ENCODE peak calls at places on chromosome 16, in four cellular contexts. E is heart left ventricle, K is WTC11, L is HFFc6. D is an unnamed sample.

GRCh38 chr16:11632455-11632921 is 35.8 kb upstream of the SNN start:
- DNase-seq in L (peak; percentile 76), K (no peak), E (peak; percentile 68), D (peak; percentile 11)

GRCh38 chr16:77657016-77657415 is 65.3 kb upstream of the NUDT7 start:
- DNase-seq in K (peak; percentile 22), L (no peak), E (no peak), D (no peak)

GRCh38 chr16:64096671-64097070 is 1025.2 kb downstream of the CDH11 start:
- DNase-seq in L (no peak), E (no peak), K (no peak), D (no peak)

GRCh38 chr16:55832788-55833583 is at the start of gene CES1:
- DNase-seq in E (peak; percentile 39), K (no peak), L (no peak), D (peak; percentile 18)

GRCh38 chr16:27444470-27444869 is 42.5 kb downstream of the IL21R start:
- DNase-seq in E (no peak), K (no peak), L (no peak), D (no peak)

GRCh38 chr16:10979717-10980601 is 35.6 kb downstream of the CLEC16A start:
- DNase-seq in K (peak; percentile 34), L (peak; percentile 57), E (peak; percentile 33), D (no peak)

GRCh38 chr16:29756654-29757053 is 10.9 kb upstream of the C16orf54 start:
- DNase-seq in L (no peak), E (no peak), K (no peak), D (no peak)

GRCh38 chr16:73949574-73950348 is 346.9 kb upstream of the PSMD7 start:
- DNase-seq in L (peak; percentile 85), E (no peak), K (no peak), D (no peak)

GRCh38 chr16:49643429-49644142 is 212.3 kb downstream of the ZNF423 start:
- DNase-seq in E (no peak), K (no peak), L (peak; percentile 24), D (no peak)

GRCh38 chr16:56425439-56425832 is at the start of gene AMFR:
- DNase-seq in K (peak; percentile 51), E (peak; percentile 76), L (peak; percentile 54), D (peak; percentile 82)

GRCh38 chr16:74720579-74720978 is 19.9 kb upstream of the MLKL start:
- DNase-seq in L (no peak), K (no peak), E (no peak), D (no peak)

GRCh38 chr16:83402160-83402794 is 405.5 kb upstream of the HSBP1 start:
- DNase-seq in K (peak; percentile 28), L (peak; percentile 29), E (no peak), D (no peak)
- TF ChIP-seq CTCF in K (no peak), L (peak; percentile 46), E (no peak), D (no peak)

DNA sequence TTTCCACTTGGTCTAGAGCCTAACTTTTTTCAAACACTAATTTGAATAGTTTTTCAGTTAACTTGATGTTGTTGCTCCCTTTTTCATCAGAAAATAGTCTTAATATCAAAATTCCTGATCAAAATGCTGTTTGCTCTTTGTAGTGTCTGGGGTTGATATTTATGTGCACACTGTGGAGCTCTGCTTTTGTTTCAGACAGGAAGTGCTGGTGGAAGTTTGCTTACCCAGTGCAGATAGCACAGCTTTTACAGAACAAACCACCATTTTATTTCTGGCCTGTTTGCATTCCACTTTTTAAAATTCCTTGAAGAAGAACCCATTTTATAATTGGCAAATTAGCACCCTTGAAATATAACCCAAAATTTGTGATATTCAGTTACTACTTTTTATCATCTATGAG is 125.4 kb downstream of the MRTFB start:
- DNase-seq in L (no peak), K (no peak), E (no peak), D (no peak)
- TF ChIP-seq CTCF in L (no peak), K (no peak), E (no peak), D (no peak)

GRCh38 chr16:62406387-62406786 is 370.1 kb upstream of the CDH8 start:
- DNase-seq in E (no peak), L (no peak), K (no peak), D (no peak)

GRCh38 chr16:62404857-62405611 is 368.8 kb upstream of the CDH8 start:
- DNase-seq in E (no peak), K (peak; percentile 16), L (no peak), D (no peak)

DNA sequence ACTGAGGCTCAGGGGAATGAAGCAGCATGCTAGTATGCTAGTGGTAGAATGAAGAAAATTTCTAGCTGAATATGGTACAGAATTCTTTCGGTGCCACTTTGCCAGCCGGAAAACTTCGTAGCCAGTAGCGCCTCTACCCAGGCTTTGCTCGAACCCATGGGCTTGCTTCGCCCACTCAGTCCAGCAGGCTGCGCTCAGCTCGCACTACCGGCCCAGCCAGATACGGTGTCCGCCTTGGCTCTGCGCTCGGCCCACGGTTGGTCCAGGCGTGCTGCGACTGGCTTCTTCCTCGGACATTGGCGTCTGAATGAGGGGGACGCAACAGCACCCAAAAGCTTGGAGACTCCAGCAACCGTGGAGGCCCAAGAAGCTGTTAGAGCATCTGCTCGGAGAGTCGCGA is 372.5 kb upstream of the CDH8 start:
- DNase-seq in K (peak; percentile 77), E (no peak), L (no peak), D (peak; percentile 5)
- TF ChIP-seq CTCF in K (no peak), E (no peak), L (no peak), D (no peak)

GRCh38 chr16:14499110-14499509 is 130.9 kb downstream of the PARN start:
- DNase-seq in K (no peak), E (no peak), L (no peak), D (no peak)
- TF ChIP-seq CTCF in K (no peak), E (no peak), L (no peak), D (no peak)

DNA sequence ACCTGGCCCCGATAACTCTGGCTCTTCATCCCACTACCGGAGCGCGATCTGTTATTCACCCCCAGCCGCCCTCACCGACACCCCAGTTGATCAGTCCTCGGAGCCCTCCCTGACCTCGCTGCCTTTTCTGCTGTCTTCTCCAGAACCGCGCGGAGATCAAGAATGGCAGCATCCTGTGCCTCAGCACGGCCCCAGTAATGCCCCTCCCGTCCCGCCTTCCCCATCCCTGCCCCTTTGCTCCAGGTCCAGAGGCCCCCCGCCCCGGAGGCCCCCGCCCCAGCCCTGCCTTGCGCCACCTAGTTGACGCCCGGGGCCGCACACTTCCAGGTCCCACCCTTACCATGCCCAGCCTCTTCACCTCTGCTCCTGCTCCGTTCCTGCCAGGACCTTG is 872 bp downstream of the ELMO3 start:
- DNase-seq in E (no peak), K (peak; percentile 81), L (no peak), D (peak; percentile 60)
- TF ChIP-seq CTCF in E (no peak), K (no peak), L (peak; percentile 24), D (no peak)

DNA sequence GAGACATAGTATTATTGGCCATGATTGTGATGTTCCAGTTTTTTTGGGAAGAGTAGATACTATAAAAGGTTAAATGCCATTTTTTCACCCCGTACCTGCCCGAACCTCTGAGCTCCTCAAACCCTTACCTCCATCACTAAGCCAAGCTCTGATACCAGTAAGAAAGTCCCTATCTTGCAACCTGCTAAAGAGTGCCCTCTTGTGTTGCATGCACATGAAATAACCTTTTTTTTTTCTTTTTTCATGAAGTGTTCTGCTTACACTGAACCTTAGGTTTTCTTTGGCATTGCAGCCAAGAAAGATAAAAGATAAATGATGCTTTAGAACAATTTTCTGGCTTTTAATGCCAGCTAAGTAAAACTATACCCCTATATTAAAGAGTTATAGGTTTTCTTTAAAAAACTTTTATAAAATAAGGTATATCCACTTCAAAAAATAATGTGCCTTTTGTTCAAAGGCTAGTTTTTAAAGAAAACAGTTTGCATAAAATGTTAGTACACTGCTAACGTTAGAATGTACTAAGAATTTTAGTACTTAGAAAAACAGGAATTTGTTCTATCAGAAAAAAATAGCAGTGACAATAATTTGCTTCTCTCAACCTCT is 295.3 kb upstream of the PMFBP1 start:
- DNase-seq in E (no peak), L (peak; percentile 46), K (no peak), D (peak; percentile 10)
- TF ChIP-seq CTCF in E (peak; percentile 50), L (peak; percentile 86), K (no peak), D (peak; percentile 36)

GRCh38 chr16:25121824-25122600 is 10.5 kb downstream of the LCMT1 start:
- DNase-seq in K (no peak), L (no peak), E (no peak), D (no peak)

GRCh38 chr16:25124503-25124902 is 13.0 kb downstream of the LCMT1 start:
- DNase-seq in K (no peak), L (no peak), E (no peak), D (no peak)

DNA sequence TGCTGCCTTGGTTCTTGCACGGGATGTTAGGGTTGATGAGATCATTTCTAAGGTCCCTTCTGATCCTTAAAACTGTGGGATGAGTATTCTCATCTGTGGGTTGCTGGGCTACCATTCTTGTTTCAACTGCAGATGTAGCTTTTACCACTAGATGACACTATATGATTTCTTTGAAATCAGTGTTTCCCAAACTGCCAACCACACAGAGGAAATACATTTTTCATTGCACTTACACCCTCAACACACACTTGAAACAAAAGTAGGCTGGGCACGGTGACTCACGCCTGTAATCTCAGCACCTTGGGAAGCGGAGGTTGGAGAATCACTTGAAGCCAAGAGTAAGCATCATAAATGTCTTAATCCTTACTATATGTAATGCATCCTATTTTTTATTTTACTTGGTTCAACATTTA is 15.3 kb downstream of the LCMT1 start:
- DNase-seq in K (no peak), E (no peak), L (peak; percentile 86), D (no peak)
- TF ChIP-seq CTCF in K (no peak), E (peak; percentile 55), L (peak; percentile 87), D (no peak)

D was measured in endothelial cell.